ENCODE peak calls at places on chromosomes 11 and 22, in six cellular contexts. U, S, W, A, L and Z are unnamed samples. For H3K4me1, the result is how much of the 10 kb centered on the place peaks cover.

GRCh38 chr11:4146765-4147098 is 52.1 kb downstream of the RRM1 start:
- DNase-seq in U (no peak), S (no peak), W (no peak), A (no peak), L (no peak), Z (no peak)

GRCh38 chr11:94400075-94400838 is 962 bp downstream of the GPR83 start:
- DNase-seq in U (no peak), S (no peak), W (no peak), A (no peak), L (no peak), Z (no peak)

GRCh38 chr11:69818243-69819108 is 740 bp downstream of the FGF3 start:
- DNase-seq in U (no peak), S (no peak), W (no peak), A (no peak), L (no peak), Z (no peak)

GRCh38 chr11:118061401-118062125 is 15.3 kb upstream of the TMPRSS4 start:
- DNase-seq in U (no peak), S (no peak), W (no peak), A (no peak), L (no peak), Z (no peak)

GRCh38 chr11:108887436-108888238 is 222.8 kb downstream of the DDX10 start:
- DNase-seq in U (no peak), S (no peak), W (no peak), A (no peak), L (no peak), Z (no peak)

GRCh38 chr11:84396521-84396920 is 1110.4 kb upstream of the CCDC90B start:
- DNase-seq in U (no peak), S (no peak), W (no peak), A (no peak), L (no peak), Z (no peak)

GRCh38 chr22:20156611-20157415 is 6.0 kb upstream of the CCDC188 start:
- DNase-seq in U (peak), S (peak), W (peak), A (peak), L (peak), Z (peak)

GRCh38 chr11:77191823-77192495 is 63.9 kb downstream of the MYO7A start:
- DNase-seq in U (no peak), S (peak), W (no peak), A (no peak), L (peak), Z (no peak)

GRCh38 chr11:68411501-68411991 is 49.0 kb upstream of the PPP6R3 start:
- DNase-seq in U (no peak), S (peak), W (no peak), A (no peak), L (no peak), Z (no peak)

GRCh38 chr22:48208894-48209293 is 1446.4 kb downstream of the TBC1D22A start:
- DNase-seq in U (no peak), S (no peak), W (no peak), A (no peak), L (no peak), Z (no peak)

GRCh38 chr11:93213622-93214021 is 15.8 kb upstream of the SLC36A4 start:
- DNase-seq in U (no peak), S (no peak), W (no peak), A (no peak), L (no peak), Z (no peak)

GRCh38 chr11:33828604-33829429 is 54.5 kb upstream of the FBXO3 start:
- DNase-seq in U (no peak), S (no peak), W (no peak), A (no peak), L (no peak), Z (no peak)

GRCh38 chr22:27621671-27622070 is 179.9 kb downstream of the MN1 start:
- DNase-seq in U (no peak), S (no peak), W (no peak), A (no peak), L (no peak), Z (no peak)

GRCh38 chr11:125253289-125253688 is 88.7 kb downstream of the PKNOX2 start:
- DNase-seq in U (no peak), S (no peak), W (no peak), A (no peak), L (no peak), Z (no peak)

GRCh38 chr11:70698871-70699270 is 300.5 kb downstream of the CTTN start:
- DNase-seq in U (no peak), S (no peak), W (no peak), A (no peak), L (no peak), Z (no peak)

GRCh38 chr22:19734163-19734562 is 10.8 kb downstream of the GP1BB start:
- DNase-seq in U (no peak), S (no peak), W (no peak), A (no peak), L (no peak), Z (no peak)

GRCh38 chr11:120334894-120335462 is 1.2 kb upstream of the ARHGEF12 start:
- DNase-seq in U (peak), S (peak), W (peak), A (no peak), L (peak), Z (peak)

GRCh38 chr22:49044091-49044490 is 783.6 kb downstream of the BRD1 start:
- DNase-seq in U (no peak), S (no peak), W (no peak), A (no peak), L (no peak), Z (no peak)

GRCh38 chr22:32080904-32081303 is 37.8 kb downstream of the SLC5A1 start:
- DNase-seq in U (no peak), S (peak), W (no peak), A (no peak), L (no peak), Z (peak)

GRCh38 chr11:72584293-72584921 is 89.8 kb downstream of the PDE2A start:
- DNase-seq in U (no peak), S (peak), W (no peak), A (peak), L (peak), Z (peak)

GRCh38 chr22:26555478-26555877 is 34.5 kb downstream of the TPST2 start:
- DNase-seq in U (no peak), S (no peak), W (no peak), A (peak), L (no peak), Z (no peak)
- H3K4me1 ChIP-seq in U (under half), S (under half), W (under half), A (half or more), L (under half), Z (under half)

GRCh38 chr11:47356998-47357329 is 4.5 kb upstream of the MYBPC3 start:
- DNase-seq in U (no peak), S (no peak), W (no peak), A (no peak), L (no peak), Z (no peak)

GRCh38 chr11:47355283-47356128 is 3.0 kb upstream of the MYBPC3 start:
- DNase-seq in U (peak), S (peak), W (peak), A (peak), L (no peak), Z (no peak)

GRCh38 chr11:47356129-47356997 is 3.9 kb upstream of the MYBPC3 start:
- DNase-seq in U (no peak), S (no peak), W (peak), A (no peak), L (no peak), Z (no peak)

GRCh38 chr11:47353978-47354774 is 1.7 kb upstream of the MYBPC3 start:
- DNase-seq in U (no peak), S (no peak), W (no peak), A (no peak), L (no peak), Z (no peak)

DNA sequence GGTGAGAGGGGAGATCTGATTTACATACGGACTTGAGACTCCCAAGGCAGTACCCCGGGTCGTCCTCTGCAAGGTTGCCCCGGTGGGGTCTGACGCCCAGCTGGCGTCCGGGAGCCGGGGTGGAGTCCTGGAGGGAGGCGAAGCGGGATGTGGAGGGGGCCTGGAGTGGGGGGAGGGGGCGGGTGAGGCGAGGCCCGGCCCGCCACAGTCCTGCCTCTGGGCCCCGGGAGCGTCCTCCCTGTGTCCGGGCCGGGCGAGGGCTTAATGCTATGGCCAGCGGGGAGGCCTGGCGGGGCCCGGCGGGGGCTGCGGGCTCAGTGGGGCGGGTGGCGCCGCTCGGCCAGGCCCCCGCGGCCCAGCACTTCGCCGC is 2.4 kb upstream of the MYBPC3 start:
- DNase-seq in U (no peak), S (no peak), W (peak), A (no peak), L (no peak), Z (no peak)
- H3K27ac ChIP-seq in U (no peak), S (no peak), W (peak), A (peak), L (no peak), Z (no peak)

GRCh38 chr11:123137496-123138270 is 57.4 kb downstream of the CLMP start:
- DNase-seq in U (peak), S (peak), W (peak), A (peak), L (no peak), Z (no peak)
- H3K4me3 ChIP-seq in U (peak), S (no peak), W (peak), A (peak), L (no peak), Z (no peak)

GRCh38 chr11:116420770-116421528 is 351.8 kb downstream of the BUD13 start:
- DNase-seq in U (no peak), S (no peak), W (no peak), A (no peak), L (no peak), Z (no peak)
- H3K4me1 ChIP-seq in U (under half), S (under half), W (under half), A (under half), L (under half), Z (under half)

GRCh38 chr22:24816841-24817240 is 10.8 kb downstream of the SGSM1 start:
- DNase-seq in U (no peak), S (no peak), W (no peak), A (no peak), L (no peak), Z (no peak)
- H3K27ac ChIP-seq in U (no peak), S (no peak), W (no peak), A (no peak), L (no peak), Z (no peak)

DNA sequence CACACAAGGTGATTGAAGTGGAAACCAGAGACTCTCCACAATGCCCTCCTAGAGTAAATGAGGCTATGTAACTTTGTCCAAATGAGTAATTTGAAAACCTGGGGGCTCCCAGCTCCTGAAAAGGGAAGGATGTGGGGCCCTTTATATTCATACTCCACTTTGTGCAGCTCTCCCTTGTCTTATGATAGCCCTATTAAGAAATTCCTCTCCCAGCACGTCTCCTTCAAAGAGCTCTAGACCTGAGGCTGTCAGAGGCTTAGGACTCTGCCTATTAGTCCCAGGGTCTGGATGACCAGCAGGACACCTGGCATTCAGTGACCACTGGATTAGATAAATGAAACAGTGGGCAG is 2.1 kb downstream of the SLC43A1 start:
- DNase-seq in U (no peak), S (no peak), W (no peak), A (no peak), L (no peak), Z (no peak)
- H3K4me3 ChIP-seq in U (no peak), S (no peak), W (peak), A (peak), L (no peak), Z (no peak)